ENCODE peak calls at places on chromosomes 3 and 15, in six cellular contexts. B, G, U, M, P and Y are unnamed samples.

GRCh38 chr15:75091814-75092213 is 68.4 kb downstream of the PPCDC start:
- DNase-seq in B (no peak), G (no peak), U (no peak), M (no peak), P (no peak), Y (no peak)

GRCh38 chr3:13112521-13113345 is 39.5 kb upstream of the IQSEC1 start:
- DNase-seq in B (no peak), G (no peak), U (peak), M (no peak), P (no peak), Y (no peak)

GRCh38 chr3:11285471-11285870 is 13.3 kb downstream of the ATG7 start:
- DNase-seq in B (no peak), G (no peak), U (no peak), M (no peak), P (no peak), Y (no peak)

GRCh38 chr3:74145277-74145676 is 469.2 kb downstream of the CNTN3 start:
- DNase-seq in B (no peak), G (no peak), U (no peak), M (no peak), P (no peak), Y (no peak)

GRCh38 chr3:194306771-194307640 is 44.1 kb downstream of the CPN2 start:
- DNase-seq in B (no peak), G (no peak), U (peak), M (no peak), P (no peak), Y (no peak)

GRCh38 chr3:52054689-52055511 is 1.5 kb downstream of the DUSP7 start:
- DNase-seq in B (no peak), G (no peak), U (no peak), M (peak), P (no peak), Y (no peak)

GRCh38 chr3:19947549-19948071 is 713 bp downstream of the RAB5A start:
- DNase-seq in B (peak), G (no peak), U (peak), M (peak), P (peak), Y (peak)

GRCh38 chr3:141452045-141452444 is 34.8 kb upstream of the RASA2 start:
- DNase-seq in B (no peak), G (no peak), U (no peak), M (peak), P (no peak), Y (no peak)

GRCh38 chr3:105653868-105654267 is 214.9 kb downstream of the CBLB start:
- DNase-seq in B (no peak), G (no peak), U (no peak), M (no peak), P (no peak), Y (no peak)

GRCh38 chr3:94822298-94822697 is 759.4 kb downstream of the NSUN3 start:
- DNase-seq in B (no peak), G (no peak), U (no peak), M (no peak), P (no peak), Y (no peak)

GRCh38 chr15:71804695-71805470 is 5.5 kb upstream of the NR2E3 start:
- DNase-seq in B (no peak), G (no peak), U (no peak), M (no peak), P (no peak), Y (no peak)

GRCh38 chr3:126005951-126006350 is 37.0 kb downstream of the ROPN1B start:
- DNase-seq in B (no peak), G (no peak), U (no peak), M (no peak), P (no peak), Y (no peak)

GRCh38 chr3:32856901-32857507 is 39.2 kb downstream of the TRIM71 start:
- DNase-seq in B (no peak), G (no peak), U (no peak), M (no peak), P (no peak), Y (no peak)

GRCh38 chr3:102630531-102630930 is 195.7 kb downstream of the ZPLD1 start:
- DNase-seq in B (no peak), G (no peak), U (no peak), M (no peak), P (no peak), Y (no peak)

GRCh38 chr15:68674975-68675374 is 96.2 kb downstream of the CORO2B start:
- DNase-seq in B (no peak), G (no peak), U (no peak), M (peak), P (no peak), Y (no peak)

GRCh38 chr15:36361351-36361870 is 218.0 kb upstream of the CDIN1 start:
- DNase-seq in B (no peak), G (no peak), U (no peak), M (no peak), P (no peak), Y (no peak)

GRCh38 chr15:30921781-30922371 is 18.2 kb downstream of the FAN1 start:
- DNase-seq in B (no peak), G (no peak), U (no peak), M (peak), P (no peak), Y (no peak)

GRCh38 chr3:99846472-99846871 is 28.8 kb downstream of the CMSS1 start:
- DNase-seq in B (no peak), G (no peak), U (no peak), M (no peak), P (no peak), Y (no peak)

GRCh38 chr3:132880986-132881385 is 157.2 kb upstream of the TMEM108 start:
- DNase-seq in B (no peak), G (no peak), U (no peak), M (no peak), P (no peak), Y (no peak)

GRCh38 chr3:43765417-43766030 is 74.8 kb downstream of the ABHD5 start:
- DNase-seq in B (no peak), G (no peak), U (no peak), M (no peak), P (no peak), Y (no peak)

GRCh38 chr15:67144609-67145306 is 79.4 kb downstream of the SMAD3 start:
- DNase-seq in B (no peak), G (no peak), U (no peak), M (no peak), P (no peak), Y (no peak)

GRCh38 chr15:101813803-101814534 is 2.0 kb downstream of the OR4F15 start:
- DNase-seq in B (no peak), G (no peak), U (no peak), M (no peak), P (no peak), Y (no peak)

GRCh38 chr3:17179381-17180205 is 294.8 kb downstream of the PLCL2 start:
- DNase-seq in B (peak), G (no peak), U (no peak), M (no peak), P (no peak), Y (peak)

GRCh38 chr3:140223631-140224030 is 288.6 kb downstream of the CLSTN2 start:
- DNase-seq in B (no peak), G (no peak), U (no peak), M (no peak), P (no peak), Y (no peak)

GRCh38 chr15:101613130-101614000 is 38.8 kb downstream of the TM2D3 start:
- DNase-seq in B (no peak), G (no peak), U (peak), M (no peak), P (no peak), Y (no peak)

GRCh38 chr3:188431553-188431952 is 277.6 kb downstream of the LPP start:
- DNase-seq in B (no peak), G (no peak), U (no peak), M (no peak), P (no peak), Y (no peak)

GRCh38 chr15:65841121-65841930 is 28.0 kb upstream of the RAB11A start:
- DNase-seq in B (no peak), G (no peak), U (no peak), M (peak), P (no peak), Y (no peak)

GRCh38 chr15:70048578-70048977 is 49.1 kb downstream of the TLE3 start:
- DNase-seq in B (no peak), G (no peak), U (peak), M (no peak), P (no peak), Y (no peak)

GRCh38 chr3:51927095-51927977 is 14.4 kb downstream of the RRP9 start:
- DNase-seq in B (no peak), G (no peak), U (no peak), M (no peak), P (no peak), Y (no peak)

GRCh38 chr15:96341465-96342142 is 11.1 kb downstream of the NR2F2 start:
- DNase-seq in B (no peak), G (no peak), U (peak), M (peak), P (no peak), Y (no peak)

GRCh38 chr3:18211116-18211515 is 214.0 kb downstream of the SATB1 start:
- DNase-seq in B (no peak), G (no peak), U (no peak), M (no peak), P (no peak), Y (no peak)

GRCh38 chr3:127480196-127480933 is 110.2 kb downstream of the TPRA1 start:
- DNase-seq in B (no peak), G (no peak), U (peak), M (no peak), P (no peak), Y (no peak)

GRCh38 chr15:93121994-93122910 is 33.2 kb upstream of the RGMA start:
- DNase-seq in B (no peak), G (no peak), U (no peak), M (peak), P (no peak), Y (no peak)

GRCh38 chr15:78147566-78147965 is 1.6 kb upstream of the IDH3A start:
- DNase-seq in B (no peak), G (no peak), U (no peak), M (no peak), P (no peak), Y (no peak)

GRCh38 chr3:150300376-150300775 is 107.7 kb upstream of the TSC22D2 start:
- DNase-seq in B (no peak), G (no peak), U (no peak), M (no peak), P (no peak), Y (no peak)